ENCODE peak calls at places on chromosomes 11 and 22, in eight cellular contexts. A, D, Q, Y, W, P, E and Z are unnamed samples.

GRCh38 chr11:77999446-77999845 is 5.0 kb upstream of the INTS4 start:
- DNase-seq in A (no peak), D (no peak), Q (no peak), Y (no peak), W (no peak), P (no peak), E (no peak), Z (no peak)

GRCh38 chr11:110148775-110149744 is 55.9 kb downstream of the ZC3H12C start:
- DNase-seq in A (no peak), D (no peak), Q (peak), Y (peak), W (peak), P (no peak), E (no peak), Z (no peak)

GRCh38 chr11:8800498-8801110 is 110.4 kb upstream of the AKIP1 start:
- DNase-seq in A (no peak), D (no peak), Q (no peak), Y (no peak), W (no peak), P (no peak), E (no peak), Z (no peak)

GRCh38 chr11:69249641-69250502 is 44.1 kb upstream of the MYEOV start:
- DNase-seq in A (no peak), D (no peak), Q (no peak), Y (peak), W (no peak), P (no peak), E (no peak), Z (peak)

GRCh38 chr22:38490915-38491314 is 15.2 kb downstream of the DDX17 start:
- DNase-seq in A (no peak), D (no peak), Q (no peak), Y (peak), W (no peak), P (peak), E (peak), Z (peak)

GRCh38 chr22:45630436-45630835 is 41.2 kb upstream of the ATXN10 start:
- DNase-seq in A (no peak), D (no peak), Q (no peak), Y (no peak), W (no peak), P (peak), E (no peak), Z (no peak)

GRCh38 chr22:46738642-46738960 is 549 bp upstream of the CERK start:
- DNase-seq in A (peak), D (no peak), Q (no peak), Y (no peak), W (no peak), P (no peak), E (no peak), Z (no peak)

GRCh38 chr11:114282488-114282887 is 13.7 kb upstream of the NNMT start:
- DNase-seq in A (no peak), D (no peak), Q (no peak), Y (no peak), W (no peak), P (no peak), E (no peak), Z (no peak)

GRCh38 chr11:28836285-28837081 is 728.3 kb downstream of the METTL15 start:
- DNase-seq in A (no peak), D (no peak), Q (peak), Y (peak), W (no peak), P (no peak), E (no peak), Z (peak)

GRCh38 chr11:75949023-75949672 is 134.1 kb downstream of the UVRAG start:
- DNase-seq in A (no peak), D (no peak), Q (no peak), Y (no peak), W (no peak), P (no peak), E (no peak), Z (no peak)

GRCh38 chr11:114154271-114155047 is 94.9 kb downstream of the ZBTB16 start:
- DNase-seq in A (no peak), D (no peak), Q (peak), Y (no peak), W (no peak), P (no peak), E (no peak), Z (peak)

GRCh38 chr11:57325735-57326048 is 940 bp upstream of the TNKS1BP1 start:
- DNase-seq in A (peak), D (no peak), Q (no peak), Y (no peak), W (no peak), P (peak), E (no peak), Z (no peak)

DNA sequence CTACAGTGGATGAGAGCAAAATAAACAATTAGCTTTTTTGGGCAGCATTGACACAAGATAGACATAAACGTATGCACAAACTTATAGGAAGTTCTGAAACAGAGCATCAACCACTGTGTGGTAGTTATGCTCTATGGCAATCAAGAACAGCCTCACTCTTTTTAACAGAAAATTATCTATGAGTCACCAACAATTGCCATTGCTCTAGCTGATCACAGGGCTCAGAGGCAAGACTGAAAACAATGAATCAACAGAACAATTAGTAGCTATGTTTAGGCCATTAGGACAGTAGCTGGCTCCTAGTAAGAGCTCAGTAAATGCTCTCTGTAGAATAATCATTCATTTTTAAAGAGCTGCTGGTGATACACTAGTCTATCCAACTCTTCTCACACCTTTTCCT is 34.9 kb upstream of the PICALM start:
- DNase-seq in A (no peak), D (no peak), Q (peak), Y (peak), W (no peak), P (no peak), E (no peak), Z (no peak)
- H3K4me3 ChIP-seq in A (no peak), D (no peak), Q (no peak), Y (no peak), W (no peak), P (no peak), E (no peak), Z (no peak)

GRCh38 chr11:67273260-67273990 is 7.2 kb downstream of the GRK2 start:
- DNase-seq in A (no peak), D (no peak), Q (no peak), Y (no peak), W (no peak), P (peak), E (no peak), Z (no peak)
- H3K4me3 ChIP-seq in A (no peak), D (no peak), Q (no peak), Y (no peak), W (peak), P (no peak), E (no peak), Z (no peak)

GRCh38 chr11:50278756-50279155 is 246.1 kb downstream of the OR4C45 start:
- DNase-seq in A (no peak), D (no peak), Q (no peak), Y (no peak), W (no peak), P (no peak), E (no peak), Z (no peak)
- H3K4me3 ChIP-seq in A (no peak), D (no peak), Q (no peak), Y (no peak), W (no peak), P (no peak), E (no peak), Z (no peak)

GRCh38 chr11:93737904-93738612 is 3.2 kb downstream of the TAF1D start:
- DNase-seq in A (no peak), D (no peak), Q (peak), Y (peak), W (peak), P (no peak), E (no peak), Z (no peak)
- H3K4me3 ChIP-seq in A (peak), D (no peak), Q (no peak), Y (peak), W (peak), P (no peak), E (no peak), Z (peak)

GRCh38 chr11:62622476-62622875 is 690 bp upstream of the B3GAT3 start:
- DNase-seq in A (no peak), D (no peak), Q (no peak), Y (no peak), W (no peak), P (no peak), E (no peak), Z (no peak)
- H3K4me3 ChIP-seq in A (peak), D (no peak), Q (no peak), Y (no peak), W (no peak), P (no peak), E (peak), Z (peak)

DNA sequence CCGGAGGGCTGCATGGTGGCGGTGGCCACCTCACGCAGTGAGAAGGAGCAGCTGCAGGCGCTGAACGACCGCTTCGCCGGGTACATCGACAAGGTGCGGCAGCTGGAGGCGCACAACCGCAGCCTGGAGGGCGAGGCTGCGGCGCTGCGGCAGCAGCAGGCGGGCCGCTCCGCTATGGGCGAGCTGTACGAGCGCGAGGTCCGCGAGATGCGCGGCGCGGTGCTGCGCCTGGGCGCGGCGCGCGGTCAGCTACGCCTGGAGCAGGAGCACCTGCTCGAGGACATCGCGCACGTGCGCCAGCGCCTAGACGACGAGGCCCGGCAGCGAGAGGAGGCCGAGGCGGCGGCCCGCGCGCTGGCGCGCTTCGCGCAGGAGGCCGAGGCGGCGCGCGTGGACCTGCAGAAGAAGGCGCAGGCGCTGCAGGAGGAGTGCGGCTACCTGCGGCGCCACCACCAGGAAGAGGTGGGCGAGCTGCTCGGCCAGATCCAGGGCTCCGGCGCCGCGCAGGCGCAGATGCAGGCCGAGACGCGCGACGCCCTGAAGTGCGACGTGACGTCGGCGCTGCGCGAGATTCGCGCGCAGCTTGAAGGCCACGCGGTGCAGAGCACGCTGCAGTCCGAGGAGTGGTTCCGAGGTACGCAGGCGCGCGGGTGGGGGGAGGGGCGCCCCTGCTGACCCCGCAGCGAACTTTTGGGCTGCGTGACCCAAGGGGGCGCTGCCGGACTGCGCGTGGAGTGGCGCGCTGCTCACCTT is 670 bp downstream of the NEFH start:
- DNase-seq in A (no peak), D (no peak), Q (peak), Y (peak), W (no peak), P (no peak), E (no peak), Z (peak)
- H3K4me3 ChIP-seq in A (no peak), D (peak), Q (peak), Y (peak), W (no peak), P (no peak), E (no peak), Z (peak)